ENCODE peak calls at places on chromosomes 3 and 15, in seven cellular contexts. R, J, D, M, S, V and F are unnamed samples.

GRCh38 chr15:79403501-79403900 is 28.6 kb upstream of the MINAR1 start:
- DNase-seq in J (no peak), D (no peak), S (no peak), V (no peak), M (no peak), R (no peak), F (no peak)

GRCh38 chr3:56899851-56900250 is 98.1 kb upstream of the ARHGEF3 start:
- DNase-seq in J (peak), M (no peak), V (no peak), D (no peak), R (no peak), S (no peak), F (peak)

GRCh38 chr3:71395927-71396695 is 187.4 kb downstream of the FOXP1 start:
- DNase-seq in M (no peak), J (no peak), D (no peak), S (no peak), V (no peak), R (no peak), F (no peak)

GRCh38 chr3:169954142-169954756 is 12.4 kb upstream of the SEC62 start:
- DNase-seq in D (no peak), V (no peak), M (no peak), R (peak), S (no peak), J (peak), F (no peak)

GRCh38 chr3:15953841-15954240 is 156.1 kb upstream of the ANKRD28 start:
- DNase-seq in M (no peak), J (no peak), S (no peak), V (no peak), D (no peak), R (no peak), F (no peak)

GRCh38 chr3:186277268-186277909 is 84.6 kb downstream of the DGKG start:
- DNase-seq in M (no peak), J (no peak), D (peak), S (no peak), V (peak), R (no peak), F (no peak)

GRCh38 chr3:53225181-53225580 is 30.6 kb downstream of the TKT start:
- DNase-seq in S (no peak), R (no peak), M (no peak), J (no peak), V (no peak), D (peak), F (no peak)

GRCh38 chr3:64508140-64508539 is 179.7 kb downstream of the ADAMTS9 start:
- DNase-seq in V (no peak), R (no peak), S (no peak), J (no peak), D (no peak), M (no peak), F (no peak)

GRCh38 chr3:46624533-46624932 is 12.2 kb downstream of the FAM240A start:
- DNase-seq in V (no peak), D (no peak), J (no peak), S (no peak), R (no peak), M (no peak), F (no peak)

GRCh38 chr3:72872183-72872582 is 15.7 kb upstream of the GXYLT2 start:
- DNase-seq in D (no peak), R (no peak), J (no peak), M (no peak), S (no peak), V (no peak), F (no peak)

GRCh38 chr3:125375950-125376679 is 990 bp upstream of the ZNF148 start:
- DNase-seq in R (no peak), S (peak), D (no peak), M (no peak), V (peak), J (no peak), F (no peak)

GRCh38 chr3:170076715-170077238 is 39.0 kb downstream of the GPR160 start:
- DNase-seq in S (no peak), M (no peak), J (no peak), V (no peak), R (no peak), D (no peak), F (no peak)

GRCh38 chr3:25350741-25351140 is 77.3 kb upstream of the RARB start:
- DNase-seq in J (no peak), D (no peak), S (no peak), M (no peak), R (no peak), V (no peak), F (no peak)

GRCh38 chr15:57570994-57571393 is 20.7 kb upstream of the MYZAP start:
- DNase-seq in V (no peak), R (no peak), J (no peak), S (no peak), M (no peak), D (no peak), F (no peak)

GRCh38 chr3:37882711-37883110 is 21.0 kb downstream of the CTDSPL start:
- DNase-seq in J (no peak), D (no peak), V (no peak), S (no peak), M (no peak), R (no peak), F (no peak)

GRCh38 chr15:71386448-71387236 is 271.4 kb downstream of the THSD4 start:
- DNase-seq in S (no peak), J (no peak), V (peak), M (no peak), D (no peak), R (no peak), F (no peak)

GRCh38 chr15:69955240-69955894 is 142.3 kb downstream of the TLE3 start:
- DNase-seq in M (no peak), R (no peak), V (no peak), J (no peak), S (no peak), D (no peak), F (no peak)

GRCh38 chr3:194352631-194353290 is 1.6 kb upstream of the CPN2 start:
- DNase-seq in R (no peak), M (no peak), J (no peak), V (no peak), S (no peak), D (no peak), F (no peak)

GRCh38 chr3:161475905-161476304 is 20.7 kb upstream of the OTOL1 start:
- DNase-seq in D (no peak), V (no peak), R (no peak), M (no peak), J (no peak), S (no peak), F (no peak)

GRCh38 chr3:152574461-152575079 is 260.4 kb upstream of the P2RY1 start:
- DNase-seq in D (peak), R (no peak), V (peak), J (peak), S (no peak), M (peak), F (no peak)

GRCh38 chr3:9396301-9396631 is 1.1 kb upstream of the SETD5 start:
- DNase-seq in J (peak), M (peak), D (peak), V (peak), S (peak), R (peak), F (peak)

GRCh38 chr3:181727122-181728036 is 15.7 kb downstream of the SOX2 start:
- DNase-seq in M (no peak), R (no peak), D (no peak), S (no peak), J (no peak), V (no peak), F (no peak)

GRCh38 chr3:42063886-42064285 is 27.3 kb upstream of the TRAK1 start:
- DNase-seq in V (no peak), M (no peak), J (no peak), S (no peak), D (no peak), R (no peak), F (no peak)

GRCh38 chr3:133478624-133479023 is 78.8 kb downstream of the BFSP2 start:
- DNase-seq in J (no peak), S (no peak), R (no peak), V (peak), M (no peak), D (no peak), F (no peak)

GRCh38 chr3:65377637-65378036 is 661.1 kb downstream of the MAGI1 start:
- DNase-seq in R (no peak), V (no peak), J (no peak), D (no peak), S (no peak), M (no peak), F (no peak)

GRCh38 chr3:172320468-172320867 is 127.8 kb downstream of the GHSR start:
- DNase-seq in R (no peak), S (no peak), J (no peak), D (no peak), M (no peak), V (no peak), F (no peak)

GRCh38 chr3:110684436-110684835 is 387.2 kb upstream of the NECTIN3 start:
- DNase-seq in V (no peak), M (no peak), S (no peak), J (no peak), D (no peak), R (no peak), F (no peak)